ENCODE peak calls at places on chromosomes 3 and 15, in six cellular contexts. U, E, F, J, C and M are unnamed samples.

GRCh38 chr15:64894395-64895056 is 17.2 kb upstream of the ANKDD1A start:
- DNase-seq in U (peak), E (no peak), F (peak), J (no peak), C (no peak), M (no peak)

GRCh38 chr15:97096303-97096835 is 765.9 kb downstream of the NR2F2 start:
- DNase-seq in U (no peak), E (no peak), F (no peak), J (no peak), C (no peak), M (no peak)

GRCh38 chr3:33061782-33062181 is 35.2 kb downstream of the GLB1 start:
- DNase-seq in U (peak), E (peak), F (no peak), J (no peak), C (peak), M (no peak)

GRCh38 chr3:188154758-188155574 is 1.0 kb downstream of the LPP start:
- DNase-seq in U (no peak), E (no peak), F (no peak), J (no peak), C (no peak), M (no peak)

GRCh38 chr3:157087398-157088132 is 72.4 kb downstream of the CCNL1 start:
- DNase-seq in U (no peak), E (no peak), F (no peak), J (peak), C (no peak), M (no peak)

GRCh38 chr15:70722266-70723123 is 40.9 kb downstream of the UACA start:
- DNase-seq in U (no peak), E (no peak), F (no peak), J (peak), C (no peak), M (peak)

GRCh38 chr15:86082619-86083377 is 3.1 kb downstream of the AGBL1 start:
- DNase-seq in U (no peak), E (no peak), F (no peak), J (peak), C (no peak), M (peak)

GRCh38 chr15:101025896-101026631 is 106.9 kb downstream of the LRRK1 start:
- DNase-seq in U (no peak), E (no peak), F (no peak), J (no peak), C (no peak), M (no peak)

GRCh38 chr15:77013786-77014136 is 18.8 kb downstream of the PSTPIP1 start:
- DNase-seq in U (peak), E (no peak), F (peak), J (no peak), C (no peak), M (no peak)

GRCh38 chr15:90106522-90107117 is 4.4 kb upstream of the IDH2 start:
- DNase-seq in U (no peak), E (no peak), F (no peak), J (no peak), C (peak), M (no peak)

GRCh38 chr3:81846988-81847387 is 85.5 kb upstream of the GBE1 start:
- DNase-seq in U (no peak), E (no peak), F (no peak), J (no peak), C (no peak), M (no peak)

GRCh38 chr3:183967693-183968092 is 50.0 kb downstream of the ABCC5 start:
- DNase-seq in U (no peak), E (no peak), F (no peak), J (no peak), C (no peak), M (no peak)

GRCh38 chr3:117019082-117019713 is 309.6 kb downstream of the TUSC7 start:
- DNase-seq in U (peak), E (peak), F (no peak), J (peak), C (peak), M (peak)

GRCh38 chr15:38398134-38398533 is 55.8 kb upstream of the FAM98B start:
- DNase-seq in U (no peak), E (peak), F (no peak), J (no peak), C (peak), M (no peak)

GRCh38 chr15:55916666-55917409 is 76.6 kb downstream of the NEDD4 start:
- DNase-seq in U (no peak), E (peak), F (no peak), J (no peak), C (no peak), M (no peak)

GRCh38 chr3:17431477-17432045 is 310.9 kb downstream of the TBC1D5 start:
- DNase-seq in U (no peak), E (no peak), F (no peak), J (no peak), C (no peak), M (no peak)

GRCh38 chr3:197486861-197487260 is 68.9 kb downstream of the BDH1 start:
- DNase-seq in U (no peak), E (no peak), F (no peak), J (no peak), C (no peak), M (no peak)

GRCh38 chr15:79028411-79028964 is 62.1 kb downstream of the RASGRF1 start:
- DNase-seq in U (peak), E (no peak), F (no peak), J (peak), C (peak), M (peak)